ENCODE peak calls at places on chromosome 19, in four cellular contexts. One of them, this sample, is unnamed.

GRCh38 chr19:4976412-4977298 is 7.7 kb downstream of the KDM4B start:
- DNase-seq in GM12878: no peak
- DNase-seq in neural progenitor cell: peak; percentile 44
- DNase-seq in stomach: peak; percentile 53
- DNase-seq in this sample: peak; percentile 82

GRCh38 chr19:41350735-41351338 is 2.9 kb downstream of the TGFB1 start:
- DNase-seq in neural progenitor cell: no peak
- DNase-seq in GM12878: no peak
- DNase-seq in stomach: no peak
- DNase-seq in this sample: no peak

GRCh38 chr19:39106201-39106600 is 19.4 kb upstream of the PAK4 start:
- DNase-seq in stomach: no peak
- DNase-seq in GM12878: no peak
- DNase-seq in neural progenitor cell: no peak
- DNase-seq in this sample: no peak

GRCh38 chr19:43700368-43701015 is 15.4 kb upstream of the IRGC start:
- DNase-seq in GM12878: no peak
- DNase-seq in stomach: peak; percentile 40
- DNase-seq in neural progenitor cell: peak; percentile 21
- DNase-seq in this sample: peak; percentile 74

GRCh38 chr19:5881543-5882299 is 11.4 kb upstream of the FUT5 start:
- DNase-seq in neural progenitor cell: no peak
- DNase-seq in stomach: no peak
- DNase-seq in GM12878: no peak
- DNase-seq in this sample: no peak

GRCh38 chr19:5212101-5212500 is 128.5 kb downstream of the PTPRS start:
- DNase-seq in GM12878: no peak
- DNase-seq in stomach: no peak
- DNase-seq in neural progenitor cell: no peak
- DNase-seq in this sample: no peak

GRCh38 chr19:16062789-16063188 is 13.5 kb upstream of the TPM4 start:
- DNase-seq in GM12878: no peak
- DNase-seq in stomach: peak; percentile 70
- DNase-seq in neural progenitor cell: peak; percentile 57
- DNase-seq in this sample: peak; percentile 75

GRCh38 chr19:49863935-49864320 is 3.4 kb downstream of the PNKP start:
- DNase-seq in GM12878: no peak
- DNase-seq in stomach: no peak
- DNase-seq in neural progenitor cell: no peak
- DNase-seq in this sample: no peak

GRCh38 chr19:8575467-8575997 is 1.7 kb downstream of the MYO1F start:
- DNase-seq in GM12878: no peak
- DNase-seq in neural progenitor cell: no peak
- DNase-seq in stomach: no peak
- DNase-seq in this sample: peak; percentile 42

GRCh38 chr19:37885392-37885791 is 21.0 kb downstream of the WDR87 start:
- DNase-seq in stomach: no peak
- DNase-seq in GM12878: no peak
- DNase-seq in neural progenitor cell: no peak
- DNase-seq in this sample: no peak
- TF ChIP-seq CTCF in stomach: no peak
- TF ChIP-seq CTCF in GM12878: no peak
- TF ChIP-seq CTCF in neural progenitor cell: no peak
- TF ChIP-seq CTCF in this sample: no peak

DNA sequence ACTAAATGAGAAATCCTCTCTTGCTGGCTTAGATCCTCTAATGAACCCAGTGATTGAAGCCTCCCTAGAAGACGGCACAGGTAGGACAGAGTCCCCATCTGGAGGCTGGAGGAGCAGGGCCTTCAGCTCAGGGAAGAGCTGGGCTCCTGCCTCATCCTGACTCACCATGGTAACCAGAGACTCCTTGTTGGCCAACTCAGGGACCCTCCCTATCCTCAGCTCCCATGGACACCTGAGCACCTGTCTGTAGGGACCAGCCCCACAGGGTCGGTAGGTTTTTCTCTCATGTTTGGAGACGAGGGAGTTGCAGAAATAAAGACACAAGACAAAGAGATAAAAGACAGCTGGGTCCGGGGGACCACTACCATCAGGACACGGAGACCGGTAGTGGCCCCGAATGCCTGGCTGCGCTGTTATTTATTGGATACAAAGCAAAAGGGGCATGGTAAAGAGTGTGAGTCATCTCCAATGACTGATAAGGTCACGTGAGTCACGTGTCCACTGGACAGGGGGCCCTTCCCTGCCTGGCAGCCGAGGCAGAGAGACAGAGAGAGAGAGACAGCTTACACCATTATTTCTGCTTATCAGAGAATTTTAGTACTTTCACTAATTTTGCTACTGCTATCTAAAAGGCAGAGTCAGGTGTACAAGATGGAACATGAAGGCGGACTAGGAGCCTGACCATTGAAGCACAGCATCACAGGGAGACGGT is 26.6 kb downstream of the SIGLEC7 start:
- DNase-seq in neural progenitor cell: no peak
- DNase-seq in stomach: no peak
- DNase-seq in GM12878: no peak
- DNase-seq in this sample: no peak
- H3K27me3 ChIP-seq in neural progenitor cell: peaks cover 23% of the 10 kb centered on the region
- H3K27me3 ChIP-seq in stomach: peaks cover 10% of the 10 kb centered on the region
- H3K27me3 ChIP-seq in GM12878: no peaks in the 10 kb centered on the region
- H3K27me3 ChIP-seq in this sample: peaks cover 9% of the 10 kb centered on the region

DNA sequence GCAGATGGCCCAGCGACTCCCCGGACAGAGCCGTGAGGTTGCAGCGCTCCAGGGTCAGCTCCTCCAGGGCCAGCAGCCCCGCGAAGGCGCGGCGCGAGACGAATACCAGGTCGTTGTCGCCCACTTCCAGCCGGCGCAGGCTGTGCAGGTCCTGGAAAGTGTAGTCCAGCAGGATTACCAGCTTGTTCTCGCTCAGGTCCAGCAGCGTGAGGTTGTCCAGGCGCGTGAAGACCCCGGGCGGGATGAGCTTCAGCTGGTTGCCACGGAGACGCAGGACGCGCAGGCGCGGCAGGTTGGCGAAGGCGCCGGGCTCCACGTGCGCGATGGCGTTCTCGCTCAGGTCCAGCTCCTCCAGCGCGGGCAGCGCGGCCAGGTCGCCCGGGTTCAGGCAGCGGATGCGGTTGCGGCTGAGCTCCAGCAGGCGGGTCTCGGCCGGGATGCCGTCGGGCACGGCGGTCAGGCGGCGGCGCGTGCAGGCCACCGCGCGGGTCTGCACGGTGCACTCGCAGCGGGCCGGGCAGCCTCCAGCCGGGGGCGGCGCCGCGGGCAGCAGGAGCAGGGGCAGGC is 9.3 kb upstream of the PEAK3 start:
- DNase-seq in GM12878: no peak
- DNase-seq in neural progenitor cell: peak; percentile 92
- DNase-seq in stomach: no peak
- DNase-seq in this sample: no peak
- TF ChIP-seq CTCF in GM12878: no peak
- TF ChIP-seq CTCF in neural progenitor cell: peak; percentile 41
- TF ChIP-seq CTCF in stomach: no peak
- TF ChIP-seq CTCF in this sample: no peak

GRCh38 chr19:10021863-10022262 is 8.6 kb downstream of the RDH8 start:
- DNase-seq in GM12878: no peak
- DNase-seq in stomach: no peak
- DNase-seq in neural progenitor cell: no peak
- DNase-seq in this sample: no peak
- H3K27me3 ChIP-seq in GM12878: no peaks in the 10 kb centered on the region
- H3K27me3 ChIP-seq in stomach: no peaks in the 10 kb centered on the region
- H3K27me3 ChIP-seq in neural progenitor cell: peaks cover 7% of the 10 kb centered on the region
- H3K27me3 ChIP-seq in this sample: no peaks in the 10 kb centered on the region

DNA sequence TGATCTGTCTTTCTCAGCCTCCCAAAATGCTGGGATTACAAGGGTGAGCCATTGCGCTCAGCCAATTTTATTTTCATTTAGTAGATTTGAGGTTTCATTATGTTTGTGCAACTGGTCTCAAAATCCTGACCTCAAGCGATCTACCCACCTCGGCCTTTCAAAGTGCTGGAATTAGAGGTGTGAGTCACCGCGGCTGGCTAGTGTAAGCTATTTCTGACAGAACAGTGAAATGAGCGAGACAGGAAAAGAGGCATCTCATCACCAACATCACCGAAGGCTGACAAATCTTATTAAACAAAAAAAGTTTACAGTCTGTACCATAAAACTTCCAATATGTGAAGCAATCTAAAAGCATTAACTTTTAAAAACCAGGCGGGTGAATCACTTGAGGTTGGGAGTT is 12.2 kb upstream of the ZNF888 start:
- DNase-seq in stomach: peak; percentile 53
- DNase-seq in GM12878: no peak
- DNase-seq in neural progenitor cell: no peak
- DNase-seq in this sample: no peak
- TF ChIP-seq CTCF in stomach: no peak
- TF ChIP-seq CTCF in GM12878: no peak
- TF ChIP-seq CTCF in neural progenitor cell: no peak
- TF ChIP-seq CTCF in this sample: no peak

GRCh38 chr19:47464619-47465018 is 7.1 kb downstream of the SLC8A2 start:
- DNase-seq in neural progenitor cell: no peak
- DNase-seq in GM12878: no peak
- DNase-seq in stomach: no peak
- DNase-seq in this sample: no peak
- H3K27me3 ChIP-seq in neural progenitor cell: peaks cover 6% of the 10 kb centered on the region
- H3K27me3 ChIP-seq in GM12878: peaks cover 2% of the 10 kb centered on the region
- H3K27me3 ChIP-seq in stomach: peaks cover 33% of the 10 kb centered on the region
- H3K27me3 ChIP-seq in this sample: peaks cover 24% of the 10 kb centered on the region

DNA sequence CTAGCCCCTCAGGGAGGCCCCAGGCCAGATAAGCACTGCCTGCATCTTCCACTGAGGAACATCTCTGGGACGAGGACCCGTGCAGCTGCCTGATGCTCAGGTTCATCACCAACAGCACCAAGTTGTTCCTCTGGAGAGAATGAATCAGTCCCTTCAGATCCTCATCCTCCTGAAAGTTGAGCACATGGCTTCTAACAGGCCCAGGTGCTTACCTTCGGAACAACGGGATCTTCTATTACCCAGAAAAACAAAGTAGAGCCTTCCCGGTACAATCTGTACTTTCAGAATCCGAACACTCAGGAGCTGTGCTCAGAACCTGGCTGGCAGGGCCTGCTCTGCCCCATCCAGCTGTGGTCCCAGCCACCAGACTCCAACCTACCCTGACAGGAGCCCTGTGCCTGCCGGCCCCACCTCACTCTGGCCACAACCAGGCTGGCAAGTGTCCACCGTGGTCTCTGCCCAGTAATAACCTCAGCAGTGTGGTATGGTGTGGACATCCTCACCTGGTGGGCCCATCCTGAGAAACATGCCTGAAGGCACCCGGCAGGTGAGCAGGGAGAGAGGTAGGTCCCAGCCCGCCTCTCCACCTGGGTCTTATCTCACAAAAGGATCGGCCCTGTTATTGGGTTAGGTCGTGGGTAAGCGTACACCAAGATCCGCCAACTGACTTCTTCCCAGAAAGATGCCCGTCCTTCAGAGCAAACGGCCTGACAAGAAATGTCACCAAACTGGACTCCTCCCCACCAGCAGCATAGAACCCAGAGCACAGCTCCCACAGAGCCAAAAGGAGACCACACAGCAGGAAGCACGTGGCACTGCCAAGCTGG is 34.1 kb downstream of the ELL start:
- DNase-seq in GM12878: no peak
- DNase-seq in neural progenitor cell: no peak
- DNase-seq in stomach: no peak
- DNase-seq in this sample: no peak
- TF ChIP-seq CTCF in GM12878: no peak
- TF ChIP-seq CTCF in neural progenitor cell: no peak
- TF ChIP-seq CTCF in stomach: no peak
- TF ChIP-seq CTCF in this sample: no peak

DNA sequence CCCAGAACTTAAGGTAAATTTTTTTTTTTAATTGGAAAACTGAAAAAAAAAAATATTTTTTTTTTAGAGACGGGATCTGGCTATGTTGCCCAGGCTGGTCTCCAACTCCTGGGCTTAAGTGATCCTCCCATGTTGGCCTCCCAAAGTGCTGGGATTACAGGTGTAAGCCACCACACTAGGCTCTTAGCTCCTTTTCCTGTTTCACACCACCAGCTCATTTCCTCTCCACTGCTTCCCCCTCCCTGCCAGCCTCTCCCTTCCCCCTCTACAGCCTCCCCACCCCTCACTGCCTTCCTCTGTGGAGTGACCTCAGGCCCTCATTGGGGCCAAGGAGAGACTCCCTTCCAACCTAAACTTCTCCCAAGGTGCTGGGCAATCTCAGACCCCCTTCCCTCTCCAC is 4.2 kb upstream of the GIPR start:
- DNase-seq in stomach: no peak
- DNase-seq in GM12878: no peak
- DNase-seq in neural progenitor cell: no peak
- DNase-seq in this sample: no peak
- H3K27me3 ChIP-seq in stomach: peaks cover 7% of the 10 kb centered on the region
- H3K27me3 ChIP-seq in GM12878: no peaks in the 10 kb centered on the region
- H3K27me3 ChIP-seq in neural progenitor cell: peaks cover 19% of the 10 kb centered on the region
- H3K27me3 ChIP-seq in this sample: peaks cover 12% of the 10 kb centered on the region

DNA sequence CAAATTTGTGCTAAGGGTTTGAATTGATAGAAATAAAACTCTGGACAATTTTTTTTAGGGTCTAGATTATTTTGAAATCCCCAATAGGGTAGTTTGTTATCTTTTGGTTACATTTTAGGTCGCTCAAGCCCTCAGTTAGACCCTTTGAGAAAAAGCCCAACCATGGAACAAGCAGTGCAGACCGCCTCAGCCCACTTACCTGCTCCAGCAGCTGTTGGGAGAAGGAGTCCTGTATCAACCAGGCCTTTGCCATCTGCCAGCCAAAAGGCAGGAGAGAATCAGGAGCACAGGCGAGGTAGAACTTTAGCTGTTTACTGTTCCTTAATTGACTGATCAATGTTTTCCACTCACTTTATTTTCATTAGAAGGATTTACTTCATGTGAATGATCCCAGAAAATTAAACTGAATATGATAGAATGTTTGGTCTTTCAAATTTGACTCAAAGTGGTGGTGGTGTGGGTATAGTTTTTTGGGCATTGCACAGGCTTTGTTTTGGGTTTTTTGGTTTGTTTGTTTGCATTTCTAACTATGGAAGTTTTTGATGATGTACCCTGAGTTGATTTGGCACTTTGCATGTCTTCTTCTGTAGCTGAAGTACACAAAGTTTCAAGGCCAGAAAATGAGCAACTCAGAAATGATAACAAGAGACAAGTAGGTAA is 39.2 kb upstream of the GARRE1 start:
- DNase-seq in GM12878: no peak
- DNase-seq in stomach: no peak
- DNase-seq in neural progenitor cell: no peak
- DNase-seq in this sample: no peak
- TF ChIP-seq CTCF in GM12878: no peak
- TF ChIP-seq CTCF in stomach: no peak
- TF ChIP-seq CTCF in neural progenitor cell: no peak
- TF ChIP-seq CTCF in this sample: no peak

GRCh38 chr19:19232231-19232630 is 20.5 kb downstream of the NCAN start:
- DNase-seq in GM12878: no peak
- DNase-seq in stomach: no peak
- DNase-seq in neural progenitor cell: no peak
- DNase-seq in this sample: no peak
- H3K27me3 ChIP-seq in GM12878: no peaks in the 10 kb centered on the region
- H3K27me3 ChIP-seq in stomach: peaks cover 11% of the 10 kb centered on the region
- H3K27me3 ChIP-seq in neural progenitor cell: peaks cover 30% of the 10 kb centered on the region
- H3K27me3 ChIP-seq in this sample: peaks cover 15% of the 10 kb centered on the region